ENCODE peak calls at places on chromosomes 16 and 17, in six cellular contexts. O is H1, G is GM12891, B is HepG2, D is K562, E is GM12878. A is an unnamed sample.

GRCh38 chr17:63486317-63487013 is 9.6 kb downstream of the ACE start:
- DNase-seq in D (no peak), G (no peak), E (no peak), O (no peak), B (no peak), A (peak)

GRCh38 chr16:71618429-71618828 is 7.6 kb upstream of the MARVELD3 start:
- DNase-seq in B (no peak), D (no peak), O (no peak), E (no peak), G (no peak), A (no peak)

GRCh38 chr16:1102921-1103648 is 7.0 kb upstream of the C1QTNF8 start:
- DNase-seq in E (no peak), O (no peak), G (peak), D (peak), B (no peak), A (peak)

GRCh38 chr17:8935194-8935593 is 30.3 kb downstream of the PIK3R5 start:
- DNase-seq in B (no peak), O (no peak), G (no peak), E (no peak), D (no peak), A (no peak)

GRCh38 chr17:50893183-50893993 is 27.2 kb upstream of the TOB1 start:
- DNase-seq in D (peak), O (no peak), E (no peak), B (peak), G (no peak), A (no peak)

GRCh38 chr16:9081843-9082242 is 9.6 kb upstream of the HAPSTR1 start:
- DNase-seq in B (no peak), E (no peak), D (no peak), G (no peak), O (no peak), A (no peak)

GRCh38 chr17:7997186-7997585 is 5.2 kb upstream of the GUCY2D start:
- DNase-seq in G (no peak), D (peak), E (no peak), B (peak), O (no peak), A (no peak)

GRCh38 chr17:17394494-17394893 is 82.3 kb upstream of the MED9 start:
- DNase-seq in G (no peak), E (no peak), O (no peak), B (no peak), D (no peak), A (no peak)

GRCh38 chr16:66588981-66589713 is 9.9 kb downstream of the CMTM2 start:
- DNase-seq in B (peak), G (peak), D (peak), E (no peak), O (no peak), A (peak)

GRCh38 chr16:51383909-51384308 is 232.8 kb upstream of the SALL1 start:
- DNase-seq in G (no peak), O (no peak), E (no peak), D (no peak), B (no peak), A (no peak)

GRCh38 chr17:81392909-81393654 is 2.2 kb upstream of the BAHCC1 start:
- DNase-seq in D (peak), G (no peak), O (no peak), B (no peak), E (no peak), A (no peak)

GRCh38 chr17:33520404-33521032 is 227.4 kb upstream of the ASIC2 start:
- DNase-seq in D (peak), E (no peak), G (peak), B (peak), O (peak), A (peak)

GRCh38 chr17:336110-337021 is 16.2 kb downstream of the RPH3AL start:
- DNase-seq in O (no peak), E (no peak), D (no peak), G (no peak), B (no peak), A (no peak)

GRCh38 chr17:80254396-80255241 is 6.0 kb upstream of the RNF213 start:
- DNase-seq in G (no peak), B (peak), D (peak), O (no peak), E (peak), A (no peak)

GRCh38 chr16:77823067-77823466 is 34.7 kb downstream of the VAT1L start:
- DNase-seq in E (no peak), D (no peak), O (no peak), B (no peak), G (no peak), A (no peak)

GRCh38 chr17:58336456-58337094 is 8.0 kb upstream of the TSPOAP1 start:
- DNase-seq in O (no peak), D (no peak), B (no peak), G (no peak), E (no peak), A (peak)

GRCh38 chr17:61366715-61367413 is 32.8 kb upstream of the TBX2 start:
- DNase-seq in D (no peak), B (peak), G (no peak), O (no peak), E (no peak), A (no peak)

GRCh38 chr16:57500578-57501111 is 14.4 kb upstream of the DOK4 start:
- DNase-seq in G (no peak), B (no peak), D (peak), E (no peak), O (no peak), A (no peak)

GRCh38 chr17:59418732-59419166 is 87.3 kb downstream of the YPEL2 start:
- DNase-seq in E (no peak), B (no peak), D (no peak), G (no peak), O (no peak), A (no peak)

GRCh38 chr16:5455110-5455509 is 357.5 kb upstream of the EEF2KMT start:
- DNase-seq in E (no peak), D (no peak), B (no peak), O (no peak), G (no peak), A (no peak)

GRCh38 chr17:43905985-43906852 is 1.1 kb downstream of the MPP2 start:
- DNase-seq in G (no peak), O (no peak), B (peak), E (no peak), D (peak), A (no peak)

GRCh38 chr16:31072540-31073072 is 1.4 kb downstream of the ZNF668 start:
- DNase-seq in B (peak), E (no peak), O (no peak), G (no peak), D (peak), A (no peak)

GRCh38 chr17:17258998-17259397 is 22.0 kb upstream of the FLCN start:
- DNase-seq in D (no peak), E (no peak), O (no peak), B (no peak), G (no peak), A (no peak)

GRCh38 chr17:50270430-50271172 is 3.7 kb upstream of the TMEM92 start:
- DNase-seq in G (no peak), O (no peak), E (no peak), B (no peak), D (peak), A (peak)

GRCh38 chr17:17778308-17779014 is 58.3 kb downstream of the SREBF1 start:
- DNase-seq in G (no peak), E (no peak), B (no peak), O (no peak), D (no peak), A (no peak)

GRCh38 chr17:8941980-8942617 is 23.4 kb downstream of the PIK3R5 start:
- DNase-seq in D (no peak), E (no peak), B (no peak), O (no peak), G (no peak), A (no peak)

GRCh38 chr17:27800522-27800921 is at the start of gene NOS2:
- DNase-seq in O (no peak), D (no peak), B (peak), E (no peak), G (no peak), A (no peak)

GRCh38 chr16:84093120-84093878 is 23.4 kb downstream of the MBTPS1 start:
- DNase-seq in E (no peak), G (no peak), O (no peak), D (no peak), B (no peak), A (no peak)

GRCh38 chr16:85438981-85439639 is 174.0 kb upstream of the GSE1 start:
- DNase-seq in O (no peak), B (no peak), D (no peak), G (no peak), E (no peak), A (no peak)

GRCh38 chr16:12320298-12320706 is 343.8 kb downstream of the SNX29 start:
- DNase-seq in E (no peak), B (no peak), G (no peak), O (no peak), D (no peak), A (no peak)

GRCh38 chr16:48383877-48384304 is 1.3 kb downstream of the SIAH1 start:
- DNase-seq in D (no peak), E (no peak), O (no peak), G (no peak), B (peak), A (no peak)

GRCh38 chr16:7025616-7026190 is 306.9 kb upstream of the RBFOX1 start:
- DNase-seq in G (peak), B (peak), D (peak), E (no peak), O (peak), A (peak)

GRCh38 chr17:75182569-75183436 is at the start of gene SUMO2:
- DNase-seq in D (peak), E (peak), O (peak), G (peak), B (peak), A (peak)

GRCh38 chr16:51039638-51040331 is 111.3 kb downstream of the SALL1 start:
- DNase-seq in E (no peak), D (no peak), B (no peak), O (no peak), G (no peak), A (no peak)

GRCh38 chr17:47120521-47121095 is 68.5 kb downstream of the CDC27 start:
- DNase-seq in D (no peak), G (no peak), O (no peak), B (no peak), E (no peak), A (no peak)

DNA sequence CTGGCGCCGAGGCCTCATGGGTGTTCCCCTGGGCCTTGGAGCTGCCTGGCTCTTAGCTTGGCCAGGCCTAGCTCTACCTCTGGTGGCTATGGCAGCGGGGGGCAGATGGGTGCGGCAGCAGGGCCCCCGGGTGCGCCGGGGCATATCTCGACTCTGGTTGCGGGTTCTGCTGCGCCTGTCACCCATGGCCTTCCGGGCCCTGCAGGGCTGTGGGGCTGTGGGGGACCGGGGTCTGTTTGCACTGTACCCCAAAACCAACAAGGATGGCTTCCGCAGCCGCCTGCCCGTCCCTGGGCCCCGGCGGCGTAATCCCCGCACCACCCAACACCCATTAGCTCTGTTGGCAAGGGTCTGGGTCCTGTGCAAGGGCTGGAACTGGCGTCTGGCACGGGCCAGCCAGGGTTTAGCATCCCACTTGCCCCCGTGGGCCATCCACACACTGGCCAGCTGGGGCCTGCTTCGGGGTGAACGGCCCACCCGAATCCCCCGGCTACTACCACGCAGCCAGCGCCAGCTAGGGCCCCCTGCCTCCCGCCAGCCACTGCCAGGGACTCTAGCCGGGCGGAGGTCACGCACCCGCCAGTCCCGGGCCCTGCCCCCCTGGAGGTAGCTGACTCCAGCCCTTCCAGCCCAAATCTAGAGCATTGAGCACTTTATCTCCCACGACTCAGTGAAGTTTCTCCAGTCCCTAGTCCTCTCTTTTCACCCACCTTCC is 7.9 kb downstream of the HIRIP3 start:
- DNase-seq in O (no peak), E (no peak), D (no peak), B (no peak), G (no peak), A (no peak)
- TF ChIP-seq POLR2A in O (no peak), E (no peak), D (no peak), B (no peak), G (no peak), A (no peak)

GRCh38 chr17:1753767-1754429 is 8.0 kb upstream of the SERPINF1 start:
- DNase-seq in G (no peak), B (no peak), E (no peak), O (no peak), D (no peak), A (no peak)

GRCh38 chr17:1750628-1751027 is 8.0 kb downstream of the SERPINF2 start:
- DNase-seq in E (no peak), G (no peak), D (no peak), B (no peak), O (no peak), A (no peak)

GRCh38 chr17:1754430-1755112 is 7.3 kb upstream of the SERPINF1 start:
- DNase-seq in E (no peak), B (no peak), O (no peak), G (no peak), D (no peak), A (no peak)

GRCh38 chr17:1755252-1755992 is 6.4 kb upstream of the SERPINF1 start:
- DNase-seq in G (no peak), B (no peak), D (no peak), E (no peak), O (no peak), A (no peak)

DNA sequence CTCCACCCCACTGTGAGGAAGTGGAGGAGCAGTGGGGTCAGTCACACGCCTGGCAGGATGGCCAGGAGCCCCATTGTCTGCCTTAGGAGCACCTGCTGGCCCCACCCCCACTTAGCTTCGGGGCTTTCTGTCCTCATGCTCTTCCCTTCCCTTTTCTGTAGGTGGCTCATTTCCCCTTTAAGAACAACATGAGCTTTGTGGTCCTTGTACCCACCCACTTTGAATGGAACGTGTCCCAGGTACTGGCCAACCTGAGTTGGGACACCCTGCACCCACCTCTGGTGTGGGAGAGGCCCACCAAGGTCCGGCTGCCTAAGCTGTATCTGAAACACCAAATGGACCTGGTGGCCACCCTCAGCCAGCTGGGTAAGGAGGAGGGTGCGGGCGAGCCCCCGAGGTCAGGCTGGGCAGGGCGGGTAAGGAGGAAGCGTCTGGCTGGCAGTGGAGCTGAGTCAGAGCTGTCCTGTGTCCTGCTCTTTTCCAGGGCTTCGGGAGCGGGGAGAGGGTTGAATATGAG is 9.4 kb upstream of the SERPINF1 start:
- DNase-seq in D (no peak), G (peak), O (no peak), E (no peak), B (no peak), A (no peak)
- TF ChIP-seq POLR2AphosphoS5 in D (no peak), G (no peak), O (no peak), E (no peak), B (no peak), A (no peak)

GRCh38 chr17:36721560-36722120 is 120.3 kb downstream of the MRM1 start:
- DNase-seq in D (no peak), E (no peak), B (no peak), O (no peak), G (no peak), A (no peak)

GRCh38 chr17:36723459-36723858 is 122.1 kb downstream of the MRM1 start:
- DNase-seq in G (no peak), B (no peak), O (no peak), D (no peak), E (no peak), A (no peak)

GRCh38 chr17:36720131-36720530 is 118.7 kb downstream of the MRM1 start:
- DNase-seq in B (no peak), G (no peak), O (no peak), D (no peak), E (no peak), A (no peak)

GRCh38 chr17:36722903-36723263 is 121.5 kb downstream of the MRM1 start:
- DNase-seq in D (no peak), E (no peak), B (no peak), G (no peak), O (no peak), A (no peak)

GRCh38 chr17:36722121-36722902 is 120.9 kb downstream of the MRM1 start:
- DNase-seq in B (no peak), G (peak), D (peak), E (no peak), O (no peak), A (peak)
- TF ChIP-seq TAF1 in B (no peak), G (no peak), D (peak), E (no peak), O (no peak), A (no peak)

GRCh38 chr17:29177871-29178749 is 2.1 kb downstream of the MYO18A start:
- DNase-seq in B (peak), D (peak), G (no peak), E (no peak), O (no peak), A (no peak)

GRCh38 chr17:29180051-29180787 is at the start of gene MYO18A:
- DNase-seq in B (peak), D (peak), O (peak), G (peak), E (no peak), A (peak)

GRCh38 chr17:29178750-29179231 is 1.4 kb downstream of the MYO18A start:
- DNase-seq in B (peak), G (no peak), D (no peak), E (no peak), O (no peak), A (no peak)

GRCh38 chr17:29180788-29181160 is 576 bp upstream of the MYO18A start:
- DNase-seq in O (no peak), D (no peak), E (no peak), G (no peak), B (no peak), A (no peak)

DNA sequence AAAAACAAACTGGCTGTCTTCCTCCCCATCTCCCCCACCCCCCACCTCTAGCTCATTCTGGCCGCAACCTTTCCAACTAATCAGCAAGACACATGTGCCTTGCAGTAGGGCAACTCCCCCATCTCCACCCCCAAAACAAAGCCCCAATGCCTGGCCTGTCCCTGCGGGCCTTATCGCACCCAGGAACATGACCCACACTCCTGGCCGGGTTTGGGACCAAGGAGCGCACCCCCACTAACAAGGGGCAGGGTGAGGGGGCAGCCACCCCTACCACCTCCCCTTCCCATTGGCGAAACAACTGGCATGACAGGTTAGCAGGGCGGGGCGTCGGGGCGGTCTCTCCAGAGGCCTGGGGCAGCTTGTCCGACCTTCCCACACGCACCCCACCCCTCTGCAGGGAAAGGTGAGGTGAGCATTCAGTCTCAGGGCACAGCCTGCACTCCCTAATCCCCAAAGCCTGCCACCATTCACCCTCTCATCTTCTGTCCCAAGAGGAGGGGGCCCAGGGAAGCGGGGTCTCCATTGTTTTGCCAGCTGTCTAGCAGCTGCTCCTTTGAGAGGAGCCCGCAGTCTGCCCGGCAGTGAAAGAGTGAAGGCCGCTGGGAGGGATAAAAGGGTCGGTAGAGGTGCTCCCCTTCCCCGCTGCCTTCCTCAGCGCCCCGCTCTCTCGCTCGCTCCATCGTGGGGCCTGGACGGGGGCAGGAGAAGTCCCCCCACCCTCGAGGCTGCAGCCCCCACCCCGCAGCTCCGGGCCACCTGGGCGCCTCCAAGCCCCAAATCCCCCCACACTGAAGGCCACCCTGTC is 764 bp downstream of the MYO18A start:
- DNase-seq in D (peak), E (no peak), B (peak), G (no peak), O (peak), A (no peak)
- TF ChIP-seq POLR2A in D (peak), E (no peak), B (peak), G (no peak), O (no peak), A (no peak)

GRCh38 chr16:89246903-89247733 is 29.6 kb downstream of the ZNF778 start:
- DNase-seq in D (peak), G (peak), E (peak), B (peak), O (peak), A (peak)
- TF ChIP-seq POLR2AphosphoS5 in D (no peak), G (no peak), E (no peak), B (peak), O (no peak), A (no peak)

GRCh38 chr16:86477642-86478041 is 32.7 kb upstream of the FOXF1 start:
- DNase-seq in G (no peak), O (no peak), B (no peak), E (no peak), D (no peak), A (no peak)
- TF ChIP-seq TAF1 in G (no peak), O (no peak), B (no peak), E (no peak), D (no peak), A (no peak)

A was measured in GM12892.